ENCODE peak calls at places on chromosomes 7 and 10, in four cellular contexts. I is non-pigmented ciliary epithelial cell; D is stimulated activated CD4-positive, alpha-beta T cell treated with anti-CD3 and anti-CD28 coated beads, Interleukin-15, amount 100 ng/mL, for 24 hours; W is GM03348. G is an unnamed sample.
A peak's percentile ranks its signal among the peaks of the same experiment; 100 is the strongest.

GRCh38 chr10:76329891-76330575 is 898.6 kb downstream of the LRMDA start:
- DNase-seq in I (no peak), D (no peak), W (peak; percentile 42), G (no peak)

GRCh38 chr10:109895095-109895818 is 28.1 kb downstream of the XPNPEP1 start:
- DNase-seq in I (no peak), D (no peak), W (peak; percentile 75), G (no peak)

GRCh38 chr10:73398024-73398423 is 15.8 kb downstream of the ANXA7 start:
- DNase-seq in I (no peak), D (no peak), W (no peak), G (no peak)

GRCh38 chr10:80500572-80501380 is 36.9 kb upstream of the SH2D4B start:
- DNase-seq in I (no peak), D (peak; percentile 68), W (no peak), G (no peak)

GRCh38 chr7:45924283-45924682 is 3.2 kb upstream of the IGFBP3 start:
- DNase-seq in I (peak; percentile 52), D (no peak), W (peak; percentile 85), G (no peak)

GRCh38 chr10:123149568-123150228 is 1.8 kb downstream of the HMX2 start:
- DNase-seq in I (no peak), D (peak; percentile 66), W (peak; percentile 54), G (no peak)

GRCh38 chr10:111078505-111079185 is 1.8 kb downstream of the ADRA2A start:
- DNase-seq in I (no peak), D (no peak), W (no peak), G (no peak)

GRCh38 chr7:41796331-41796730 is 93.4 kb upstream of the INHBA start:
- DNase-seq in I (no peak), D (no peak), W (no peak), G (no peak)

GRCh38 chr10:33153266-33153967 is 181.1 kb downstream of the NRP1 start:
- DNase-seq in I (no peak), D (no peak), W (no peak), G (no peak)

GRCh38 chr10:42551582-42552187 is 86.7 kb downstream of the ZNF33B start:
- DNase-seq in I (no peak), D (peak; percentile 3), W (no peak), G (no peak)

GRCh38 chr10:11335167-11335652 is 276.2 kb downstream of the USP6NL start:
- DNase-seq in I (peak; percentile 2), D (no peak), W (no peak), G (no peak)

GRCh38 chr10:122154733-122155366 is 116.2 kb upstream of the BTBD16 start:
- DNase-seq in I (no peak), D (no peak), W (peak; percentile 76), G (no peak)

GRCh38 chr10:88531383-88532092 is 51.6 kb downstream of the RNLS start:
- DNase-seq in I (no peak), D (no peak), W (no peak), G (no peak)

GRCh38 chr10:78780551-78780961 is 288.2 kb upstream of the ZMIZ1 start:
- DNase-seq in I (no peak), D (no peak), W (no peak), G (no peak)

GRCh38 chr10:51867956-51868355 is 168.6 kb upstream of the CSTF2T start:
- DNase-seq in I (peak; percentile 78), D (no peak), W (peak; percentile 48), G (no peak)

GRCh38 chr7:20201380-20201779 is 15.8 kb downstream of the MACC1 start:
- DNase-seq in I (no peak), D (no peak), W (no peak), G (no peak)

GRCh38 chr7:104627516-104627915 is 299.1 kb downstream of the LHFPL3 start:
- DNase-seq in I (no peak), D (peak; percentile 4), W (peak; percentile 30), G (no peak)

GRCh38 chr7:1341995-1342645 is 109.4 kb downstream of the UNCX start:
- DNase-seq in I (no peak), D (no peak), W (no peak), G (no peak)

GRCh38 chr7:143372070-143372469 is 9.1 kb upstream of the ZYX start:
- DNase-seq in I (no peak), D (peak; percentile 62), W (no peak), G (no peak)

G was measured in GM12891.